ENCODE peak calls at places on chromosomes 6 and 20, in four cellular contexts. G is NCI-H2171, S is HEK293T, M is activated gamma-delta T cell treated with Interleukin-2 at 50 U/mL for 16 hours. D is an unnamed sample.

GRCh38 chr20:51269671-51270070 is 246.8 kb upstream of the KCNG1 start:
- DNase-seq in G (no peak), S (no peak), M (no peak), D (no peak)

GRCh38 chr6:39166189-39166917 is 51.4 kb upstream of the SAYSD1 start:
- DNase-seq in G (peak), S (peak), M (peak), D (peak)

GRCh38 chr6:113758725-113759576 is 98.2 kb upstream of the MARCKS start:
- DNase-seq in G (no peak), S (no peak), M (no peak), D (no peak)

GRCh38 chr6:30882764-30883475 is 1.4 kb upstream of the DDR1 start:
- DNase-seq in G (peak), S (no peak), M (no peak), D (peak)

GRCh38 chr6:169589699-169590257 is 112.1 kb downstream of the WDR27 start:
- DNase-seq in G (no peak), S (no peak), M (no peak), D (no peak)

GRCh38 chr20:25624500-25624939 is 706 bp upstream of the NANP start:
- DNase-seq in G (no peak), S (no peak), M (no peak), D (no peak)

GRCh38 chr6:169174516-169175359 is 78.9 kb downstream of the THBS2 start:
- DNase-seq in G (no peak), S (no peak), M (no peak), D (no peak)

GRCh38 chr20:36465109-36466080 is 75.9 kb upstream of the MYL9 start:
- DNase-seq in G (no peak), S (peak), M (peak), D (peak)

GRCh38 chr6:25706314-25707014 is 48.1 kb upstream of the SLC17A4 start:
- DNase-seq in G (no peak), S (no peak), M (no peak), D (no peak)